ENCODE peak calls at places on chromosomes 12 and 14, in four cellular contexts. One of them, this sample, is unnamed.

GRCh38 chr12:107903377-107904061 is 129.0 kb downstream of the ASCL4 start:
- DNase-seq in NCI-H2029 treated with DMSO at 0.1 percent for 48 hours: no peak
- DNase-seq in mesenteric fat pad: no peak
- DNase-seq in glutamatergic neuron: peak; percentile 89
- DNase-seq in this sample: peak; percentile 81

GRCh38 chr12:49824886-49825285 is 3.3 kb downstream of the NCKAP5L start:
- DNase-seq in glutamatergic neuron: no peak
- DNase-seq in NCI-H2029 treated with DMSO at 0.1 percent for 48 hours: no peak
- DNase-seq in mesenteric fat pad: no peak
- DNase-seq in this sample: no peak

GRCh38 chr14:104715871-104716270 is 8.2 kb upstream of the ADSS1 start:
- DNase-seq in NCI-H2029 treated with DMSO at 0.1 percent for 48 hours: no peak
- DNase-seq in glutamatergic neuron: no peak
- DNase-seq in mesenteric fat pad: no peak
- DNase-seq in this sample: no peak

GRCh38 chr14:63972323-63972932 is 119.6 kb downstream of the SYNE2 start:
- DNase-seq in NCI-H2029 treated with DMSO at 0.1 percent for 48 hours: peak; percentile 13
- DNase-seq in mesenteric fat pad: no peak
- DNase-seq in glutamatergic neuron: no peak
- DNase-seq in this sample: no peak

GRCh38 chr12:103665971-103666370 is 78.9 kb downstream of the STAB2 start:
- DNase-seq in NCI-H2029 treated with DMSO at 0.1 percent for 48 hours: peak; percentile 67
- DNase-seq in glutamatergic neuron: peak; percentile 21
- DNase-seq in mesenteric fat pad: no peak
- DNase-seq in this sample: no peak

GRCh38 chr12:106984588-106985137 is 2.3 kb downstream of the MTERF2 start:
- DNase-seq in glutamatergic neuron: no peak
- DNase-seq in mesenteric fat pad: no peak
- DNase-seq in NCI-H2029 treated with DMSO at 0.1 percent for 48 hours: no peak
- DNase-seq in this sample: no peak

GRCh38 chr12:32240210-32240609 is 133.6 kb downstream of the BICD1 start:
- DNase-seq in glutamatergic neuron: no peak
- DNase-seq in NCI-H2029 treated with DMSO at 0.1 percent for 48 hours: no peak
- DNase-seq in mesenteric fat pad: no peak
- DNase-seq in this sample: no peak

GRCh38 chr14:40133484-40133883 is 701.3 kb upstream of the FBXO33 start:
- DNase-seq in NCI-H2029 treated with DMSO at 0.1 percent for 48 hours: no peak
- DNase-seq in mesenteric fat pad: no peak
- DNase-seq in glutamatergic neuron: no peak
- DNase-seq in this sample: no peak

GRCh38 chr12:94265521-94265920 is 117.1 kb downstream of the PLXNC1 start:
- DNase-seq in NCI-H2029 treated with DMSO at 0.1 percent for 48 hours: no peak
- DNase-seq in mesenteric fat pad: no peak
- DNase-seq in glutamatergic neuron: no peak
- DNase-seq in this sample: no peak

GRCh38 chr12:19129486-19130223 is at the start of gene PLEKHA5:
- DNase-seq in mesenteric fat pad: peak; percentile 92
- DNase-seq in NCI-H2029 treated with DMSO at 0.1 percent for 48 hours: peak; percentile 32
- DNase-seq in glutamatergic neuron: peak; percentile 84
- DNase-seq in this sample: peak; percentile 84

GRCh38 chr12:76268267-76268666 is 79.9 kb downstream of the BBS10 start:
- DNase-seq in glutamatergic neuron: no peak
- DNase-seq in mesenteric fat pad: no peak
- DNase-seq in NCI-H2029 treated with DMSO at 0.1 percent for 48 hours: no peak
- DNase-seq in this sample: no peak

This sample was measured in cardiac septum.